ENCODE peak calls at places on chromosome 11, in ten cellular contexts. F is retina; O is activated T-helper 1 cell treated with anti-CD3 and anti-CD28 coated beads, Interleukin-12 subunit alpha, Interleukin-12 subunit beta, Interleukin-2, Interleukin-4 antibody, amounts not matched to agents 30 ng/mL and 10 ng/mL and 1 ng/mL, durations not matched to agents 14 hours and 24 hours and 36 hours; V is activated CD4-positive, alpha-beta T cell treated with anti-CD3 and anti-CD28 coated beads, Interleukin-2, amount 50 U/mL, for 1 hour; Z is T-helper 1 cell; C is T follicular helper cell; G is activated naive CD8-positive, alpha-beta T cell treated with anti-CD3 and anti-CD28 coated beads, Interleukin-2, amount 50 U/mL, for 16 hours; H is ascending aorta; M is Calu3; Q is cardiac muscle cell. S is an unnamed sample.

GRCh38 chr11:128759597-128759996 is 65.7 kb downstream of the FLI1 start:
- DNase-seq in F (no peak), O (no peak), V (no peak), Z (no peak), C (no peak), G (no peak), H (no peak), M (no peak), Q (peak; percentile 59), S (no peak)

GRCh38 chr11:45885274-45885920 is at the start of gene MAPK8IP1:
- DNase-seq in F (peak; percentile 68), O (peak; percentile 34), V (peak; percentile 57), Z (peak; percentile 64), C (peak; percentile 39), G (no peak), H (no peak), M (peak; percentile 58), Q (peak; percentile 43), S (peak; percentile 88)

GRCh38 chr11:100830978-100831732 is 144.1 kb downstream of the ARHGAP42 start:
- DNase-seq in F (no peak), O (no peak), V (no peak), Z (no peak), C (no peak), G (no peak), H (no peak), M (no peak), Q (peak; percentile 71), S (no peak)

GRCh38 chr11:2096919-2097301 is 42.3 kb downstream of the IGF2 start:
- DNase-seq in F (peak; percentile 35), O (no peak), V (no peak), Z (no peak), C (no peak), G (no peak), H (no peak), M (no peak), Q (no peak), S (no peak)

GRCh38 chr11:13277719-13278619 is at the start of gene BMAL1:
- DNase-seq in F (peak; percentile 79), O (peak; percentile 48), V (peak; percentile 38), Z (peak; percentile 51), C (peak; percentile 28), G (no peak), H (peak; percentile 31), M (peak; percentile 40), Q (peak; percentile 11), S (no peak)

GRCh38 chr11:12135185-12135584 is 24.8 kb downstream of the MICAL2 start:
- DNase-seq in F (no peak), O (no peak), V (no peak), Z (no peak), C (no peak), G (no peak), H (no peak), M (no peak), Q (no peak), S (no peak)

GRCh38 chr11:105092255-105093239 is 47.0 kb downstream of the CARD18 start:
- DNase-seq in F (no peak), O (no peak), V (no peak), Z (no peak), C (no peak), G (no peak), H (no peak), M (no peak), Q (peak; percentile 25), S (no peak)

GRCh38 chr11:130313383-130314183 is 1.1 kb downstream of the ZBTB44 start:
- DNase-seq in F (peak; percentile 72), O (no peak), V (no peak), Z (no peak), C (no peak), G (no peak), H (no peak), M (no peak), Q (peak; percentile 3), S (no peak)

GRCh38 chr11:68009391-68010000 is 631 bp upstream of the ALDH3B1 start:
- DNase-seq in F (no peak), O (no peak), V (no peak), Z (no peak), C (no peak), G (no peak), H (no peak), M (no peak), Q (peak; percentile 61), S (no peak)